ENCODE peak calls at places on chromosomes 13 and 19, in ten cellular contexts. L, K, S, A, N, F, E, Z, O and T are unnamed samples.

GRCh38 chr19:54448037-54448773 is 794 bp upstream of the LENG8 start:
- DNase-seq in O (peak), K (peak), Z (peak), A (no peak), N (peak), E (no peak), L (peak), F (peak), S (peak), T (peak)

GRCh38 chr19:17358395-17358794 is 18.7 kb downstream of the PLVAP start:
- DNase-seq in A (no peak), Z (peak), S (no peak), E (no peak), N (no peak), L (no peak), K (no peak), F (no peak), O (no peak), T (peak)

GRCh38 chr13:47081246-47081645 is 184.4 kb upstream of the HTR2A start:
- DNase-seq in F (no peak), S (no peak), A (no peak), K (no peak), O (no peak), L (no peak), N (no peak), E (no peak), Z (no peak), T (no peak)

GRCh38 chr13:93316848-93317247 is 90.2 kb downstream of the GPC6 start:
- DNase-seq in Z (no peak), E (no peak), K (no peak), O (no peak), N (no peak), F (no peak), A (no peak), L (no peak), S (no peak), T (no peak)

GRCh38 chr13:34506796-34507195 is 435.3 kb upstream of the NBEA start:
- DNase-seq in F (no peak), Z (no peak), K (no peak), E (no peak), O (no peak), L (no peak), A (no peak), S (no peak), N (no peak), T (no peak)

GRCh38 chr19:54470991-54471782 is 1.9 kb downstream of the CDC42EP5 start:
- DNase-seq in A (no peak), E (peak), L (peak), Z (peak), K (peak), S (peak), F (no peak), N (no peak), O (peak), T (no peak)

GRCh38 chr19:1532003-1532402 is 8.1 kb downstream of the PLK5 start:
- DNase-seq in Z (no peak), F (no peak), S (no peak), K (no peak), L (no peak), N (no peak), O (no peak), A (no peak), E (no peak), T (no peak)

GRCh38 chr19:41016488-41017071 is 25.5 kb downstream of the CYP2B6 start:
- DNase-seq in E (no peak), A (no peak), Z (no peak), L (no peak), S (no peak), N (no peak), F (no peak), K (no peak), O (no peak), T (no peak)

GRCh38 chr13:109113427-109113826 is 484.0 kb downstream of the MYO16 start:
- DNase-seq in E (no peak), O (no peak), L (no peak), N (no peak), A (no peak), F (no peak), S (no peak), K (no peak), Z (no peak), T (no peak)

GRCh38 chr19:50444059-50444458 is 11.4 kb downstream of the MYBPC2 start:
- DNase-seq in N (no peak), O (no peak), L (no peak), S (no peak), Z (no peak), K (no peak), A (no peak), E (no peak), F (no peak), T (no peak)

GRCh38 chr19:15701757-15702589 is 25.9 kb upstream of the OR10H2 start:
- DNase-seq in L (no peak), Z (no peak), S (no peak), K (no peak), O (no peak), E (no peak), N (no peak), A (no peak), F (no peak), T (no peak)

GRCh38 chr19:2032296-2032941 is 16.9 kb upstream of the BTBD2 start:
- DNase-seq in A (peak), N (peak), F (peak), S (peak), O (peak), Z (peak), K (peak), E (peak), L (peak), T (peak)

GRCh38 chr13:50999641-51000040 is 90.0 kb downstream of the RNASEH2B start:
- DNase-seq in E (no peak), N (no peak), L (no peak), K (peak), Z (no peak), A (no peak), O (no peak), F (no peak), S (no peak), T (no peak)

GRCh38 chr13:33280923-33281322 is 4.6 kb downstream of the STARD13 start:
- DNase-seq in N (peak), O (no peak), Z (no peak), S (no peak), A (no peak), E (no peak), L (no peak), F (no peak), K (no peak), T (no peak)

GRCh38 chr13:107373551-107373950 is 805.6 kb upstream of the ARGLU1 start:
- DNase-seq in N (peak), K (no peak), O (peak), L (no peak), F (no peak), S (no peak), A (no peak), E (no peak), Z (no peak), T (no peak)

GRCh38 chr19:4130635-4131438 is 6.9 kb upstream of the MAP2K2 start:
- DNase-seq in A (no peak), O (no peak), N (peak), F (no peak), E (no peak), S (no peak), L (no peak), Z (no peak), K (no peak), T (no peak)

GRCh38 chr13:68368922-68369321 is 1138.8 kb upstream of the PCDH9 start:
- DNase-seq in K (no peak), A (no peak), S (no peak), Z (no peak), L (no peak), N (no peak), O (no peak), F (no peak), E (no peak), T (no peak)

GRCh38 chr13:40812724-40813445 is 23.5 kb downstream of the SLC25A15 start:
- DNase-seq in L (no peak), E (no peak), Z (no peak), S (no peak), A (no peak), N (peak), F (no peak), O (no peak), K (no peak), T (no peak)

GRCh38 chr19:10543059-10543419 is 665 bp upstream of the ATG4D start:
- DNase-seq in F (no peak), A (no peak), O (no peak), S (no peak), Z (no peak), N (no peak), E (no peak), K (no peak), L (no peak), T (no peak)

GRCh38 chr13:85619321-85619720 is 179.9 kb downstream of the SLITRK6 start:
- DNase-seq in K (no peak), F (no peak), A (no peak), N (no peak), E (no peak), L (no peak), Z (no peak), S (no peak), O (no peak), T (no peak)

GRCh38 chr19:3366104-3366760 is at the start of gene NFIC:
- DNase-seq in S (peak), E (peak), K (peak), N (peak), L (peak), Z (peak), F (peak), O (peak), A (peak), T (peak)

GRCh38 chr13:107838592-107839161 is 376.7 kb downstream of the LIG4 start:
- DNase-seq in A (no peak), Z (no peak), K (no peak), S (no peak), E (no peak), L (no peak), N (no peak), O (no peak), F (no peak), T (no peak)

GRCh38 chr19:17473041-17473440 is 2.7 kb downstream of the SLC27A1 start:
- DNase-seq in A (no peak), E (peak), S (no peak), F (no peak), L (no peak), O (peak), Z (no peak), K (no peak), N (peak), T (no peak)

GRCh38 chr13:41621716-41622508 is 164.6 kb downstream of the RGCC start:
- DNase-seq in Z (no peak), O (no peak), K (no peak), A (no peak), N (peak), S (no peak), L (no peak), E (no peak), F (no peak), T (no peak)

GRCh38 chr19:5254944-5255343 is 85.7 kb downstream of the PTPRS start:
- DNase-seq in E (no peak), S (no peak), O (no peak), N (no peak), A (no peak), K (no peak), Z (no peak), F (no peak), L (no peak), T (no peak)

GRCh38 chr13:35782793-35783192 is 306.3 kb upstream of the MAB21L1 start:
- DNase-seq in L (no peak), N (no peak), K (no peak), E (no peak), O (no peak), F (no peak), A (no peak), Z (no peak), S (no peak), T (no peak)

GRCh38 chr13:28609936-28610335 is 49.0 kb upstream of the POMP start:
- DNase-seq in Z (no peak), S (no peak), F (no peak), N (peak), L (no peak), A (no peak), K (no peak), O (no peak), E (no peak), T (no peak)

GRCh38 chr13:20400774-20401173 is 124.9 kb downstream of the CRYL1 start:
- DNase-seq in N (peak), Z (no peak), E (peak), K (no peak), A (no peak), S (no peak), L (no peak), F (no peak), O (no peak), T (no peak)

GRCh38 chr19:17406039-17406886 is 833 bp upstream of the BST2 start:
- DNase-seq in N (no peak), K (no peak), L (no peak), O (peak), F (no peak), Z (no peak), S (no peak), A (no peak), E (no peak), T (no peak)

GRCh38 chr19:49395581-49396407 is 7.7 kb downstream of the KASH5 start:
- DNase-seq in S (no peak), E (no peak), N (no peak), L (no peak), A (no peak), F (no peak), K (no peak), Z (no peak), O (no peak), T (no peak)

GRCh38 chr19:42465827-42466280 is 23.1 kb upstream of the CXCL17 start:
- DNase-seq in E (no peak), A (no peak), Z (peak), K (no peak), O (no peak), F (no peak), S (no peak), N (no peak), L (no peak), T (no peak)
- TF ChIP-seq POLR2A in E (no peak), A (no peak), Z (no peak), K (no peak), O (no peak), F (no peak), S (no peak), N (no peak), L (no peak), T (no peak)

DNA sequence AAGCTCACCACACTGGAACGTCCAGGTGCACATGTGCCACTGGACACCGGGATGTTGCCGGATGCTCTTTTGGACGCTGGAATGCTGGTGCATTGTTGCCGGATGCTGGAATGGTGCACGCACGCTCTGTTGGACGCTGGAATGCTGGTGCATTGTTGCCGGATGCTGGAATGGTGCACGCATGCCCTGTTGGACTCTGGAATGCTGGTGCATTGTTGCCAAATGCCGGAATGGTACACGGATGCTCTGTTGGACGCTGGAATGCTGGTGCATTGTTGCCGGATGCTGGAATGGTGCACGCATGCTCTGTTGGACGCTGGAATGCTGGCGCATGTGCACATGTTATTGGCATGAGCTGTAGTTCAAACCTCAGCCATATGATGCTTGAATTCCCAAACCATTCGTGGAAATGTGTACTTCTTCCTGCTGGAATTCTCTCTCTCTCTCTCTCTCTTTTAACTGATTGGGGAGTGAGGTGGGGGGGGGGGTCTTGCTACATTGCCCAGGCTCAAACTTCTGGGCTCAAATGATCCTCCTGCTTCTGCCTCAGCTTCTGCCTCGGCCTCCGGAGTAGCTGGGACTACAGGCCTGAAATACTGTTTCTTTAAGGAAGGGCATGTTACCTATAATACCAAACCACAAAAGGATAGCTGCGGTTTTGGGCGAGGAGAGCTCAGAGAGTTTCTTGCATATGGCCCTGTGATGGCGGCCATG is 1.2 kb upstream of the MCF2L start:
- DNase-seq in K (peak), E (no peak), N (no peak), F (no peak), A (peak), O (no peak), L (no peak), S (no peak), Z (peak), T (no peak)
- H3K27ac ChIP-seq in K (no peak), E (peak), N (no peak), F (no peak), A (peak), O (no peak), L (no peak), S (peak), Z (peak), T (no peak)

DNA sequence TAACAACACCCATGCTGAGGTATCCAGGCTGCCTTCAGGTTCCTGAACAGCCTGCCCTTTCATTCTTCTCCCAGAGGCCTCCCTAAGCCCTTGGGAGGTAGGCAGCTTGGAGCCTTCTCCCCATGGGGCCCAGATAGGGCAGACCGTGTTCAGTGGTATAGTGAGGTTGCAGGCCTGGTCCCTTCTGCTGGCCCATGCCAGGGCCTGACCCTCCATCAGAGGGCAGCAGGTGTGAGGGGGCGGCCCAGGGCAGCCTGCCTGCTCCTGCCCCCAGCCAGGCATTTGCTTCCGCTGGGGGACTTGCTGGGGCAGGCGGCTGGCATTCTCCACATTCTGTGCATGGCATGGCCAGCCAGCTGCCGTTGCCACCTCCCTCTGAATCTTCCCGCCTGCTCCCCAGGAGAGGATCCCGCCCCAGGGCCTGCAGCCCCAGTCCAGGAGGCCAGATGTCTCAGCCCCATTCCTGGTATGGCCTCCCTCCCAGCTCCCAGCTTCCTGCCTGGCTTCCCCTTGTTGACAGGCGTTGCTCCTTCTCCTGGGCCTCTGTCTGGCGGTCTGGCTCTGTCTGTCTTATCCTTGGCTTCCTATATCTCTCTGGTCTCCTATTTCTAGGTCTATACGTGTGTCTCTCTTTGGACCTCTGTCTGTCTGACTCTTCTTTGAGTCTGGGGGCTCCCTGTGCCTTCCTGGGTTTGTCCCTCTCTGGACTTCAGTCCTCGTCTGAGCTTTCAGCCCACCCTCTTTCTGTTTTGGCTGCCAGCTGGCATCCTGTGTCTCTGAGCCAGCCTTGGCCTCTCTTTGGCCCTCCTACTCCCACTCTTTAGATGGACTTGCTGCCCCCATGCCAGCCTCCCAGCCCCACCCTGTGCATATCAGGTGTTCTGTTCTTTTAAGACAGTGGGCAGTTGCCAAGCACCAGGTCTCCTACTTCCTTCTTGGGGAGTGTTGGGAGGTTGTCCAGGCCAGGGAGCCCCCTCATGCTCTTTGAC is 9.1 kb downstream of the CIC start:
- DNase-seq in O (peak), F (no peak), E (no peak), Z (peak), L (no peak), S (peak), K (peak), N (no peak), A (peak), T (peak)
- TF ChIP-seq POLR2A in O (peak), F (no peak), E (no peak), Z (no peak), L (no peak), S (no peak), K (no peak), N (no peak), A (no peak), T (no peak)

GRCh38 chr19:34600366-34600765 is 76.6 kb downstream of the SCGB2B2 start:
- DNase-seq in E (no peak), N (no peak), Z (no peak), F (no peak), L (no peak), S (no peak), A (no peak), K (no peak), O (no peak), T (no peak)

GRCh38 chr19:34598217-34599155 is 78.5 kb downstream of the SCGB2B2 start:
- DNase-seq in L (no peak), Z (no peak), S (peak), F (no peak), N (no peak), A (peak), K (no peak), O (no peak), E (no peak), T (no peak)

GRCh38 chr19:34597596-34597995 is 79.4 kb downstream of the SCGB2B2 start:
- DNase-seq in S (no peak), E (no peak), N (no peak), L (no peak), A (no peak), F (no peak), K (no peak), O (no peak), Z (no peak), T (no peak)

GRCh38 chr19:34601071-34601470 is 75.9 kb downstream of the SCGB2B2 start:
- DNase-seq in O (no peak), L (no peak), K (no peak), N (no peak), F (no peak), E (no peak), A (no peak), S (no peak), Z (no peak), T (no peak)

DNA sequence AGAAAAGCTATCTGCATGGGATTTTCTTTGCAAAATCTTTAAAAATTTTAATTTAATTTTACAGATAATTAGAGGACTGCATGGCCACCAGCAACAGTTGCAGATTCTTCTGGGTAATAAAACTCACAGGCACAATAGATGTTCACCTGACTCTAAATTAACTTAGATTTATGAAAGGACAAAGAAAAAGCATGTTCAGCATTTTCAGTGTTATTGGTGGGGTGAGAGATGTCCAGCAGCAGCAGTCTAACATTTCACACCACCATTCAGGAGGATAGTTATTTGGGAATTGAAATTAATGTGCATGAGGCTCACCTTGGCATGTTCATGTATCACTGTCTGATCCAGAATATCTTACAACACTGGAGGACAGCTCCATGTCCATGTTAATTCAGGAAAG is 74.0 kb downstream of the SCGB2B2 start:
- DNase-seq in L (no peak), K (no peak), A (no peak), E (no peak), O (no peak), Z (no peak), F (no peak), S (no peak), N (no peak), T (no peak)
- H3K27ac ChIP-seq in L (no peak), K (no peak), A (no peak), E (no peak), O (no peak), Z (no peak), F (no peak), S (no peak), N (no peak), T (no peak)

DNA sequence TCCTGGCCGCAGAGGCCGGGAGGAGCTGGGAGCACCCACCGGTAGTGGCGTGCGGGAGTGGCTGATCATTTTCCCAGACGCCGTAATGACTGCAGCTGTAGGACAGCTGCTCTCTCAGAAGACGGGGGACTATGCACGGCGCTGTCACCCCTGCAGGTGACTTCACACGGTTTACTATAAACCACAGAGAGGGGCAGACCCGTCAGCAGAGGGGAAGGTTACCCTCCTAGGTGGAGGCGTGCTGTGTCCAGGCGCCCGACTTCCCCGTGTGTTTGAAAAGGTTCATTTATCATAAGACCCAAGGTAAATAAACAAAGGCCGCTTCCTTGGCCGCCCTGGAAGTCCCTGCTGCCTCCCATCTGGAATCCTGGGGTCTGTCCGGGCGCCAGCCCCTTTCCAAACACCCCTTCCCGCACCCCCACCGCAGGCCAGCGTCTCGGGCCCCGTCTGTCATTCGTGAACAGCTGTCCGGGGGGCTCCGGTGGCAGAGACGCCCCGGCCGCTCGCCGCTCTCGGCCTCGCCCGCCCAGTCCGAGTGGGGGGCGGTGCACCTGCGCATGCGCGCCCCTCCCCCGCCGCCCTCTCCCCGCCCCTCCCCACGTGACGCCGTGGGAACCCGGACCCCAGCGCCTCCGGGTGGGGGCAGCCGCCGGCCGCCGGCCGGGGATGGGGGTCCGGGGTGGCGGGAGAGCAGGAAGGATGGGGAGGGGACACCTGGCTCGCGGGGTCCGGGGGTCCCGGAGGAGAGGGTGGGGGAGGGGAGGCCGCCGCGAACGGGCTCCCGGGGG is 915 bp downstream of the SHC2 start:
- DNase-seq in S (peak), A (peak), E (peak), F (no peak), L (peak), N (peak), O (peak), K (peak), Z (no peak), T (peak)
- TF ChIP-seq POLR2A in S (peak), A (no peak), E (no peak), F (peak), L (no peak), N (no peak), O (no peak), K (peak), Z (no peak), T (peak)